ENCODE peak calls at places on chromosomes 2 and 18, in five cellular contexts. Q is HepG2, W is SK-N-SH, I is stomach, A is GM12878. S is an unnamed sample.

GRCh38 chr2:65281626-65282351 is 54.2 kb downstream of the ACTR2 start:
- DNase-seq in Q (no peak), W (no peak), I (no peak), A (no peak), S (peak; percentile 80)

GRCh38 chr18:6057604-6058003 is 162.3 kb upstream of the TMEM200C start:
- DNase-seq in Q (no peak), W (no peak), I (no peak), A (no peak), S (no peak)

GRCh38 chr18:48826806-48827205 is 124.0 kb downstream of the SMAD7 start:
- DNase-seq in Q (no peak), W (no peak), I (peak; percentile 15), A (no peak), S (peak; percentile 39)

GRCh38 chr2:39127973-39128372 is 7.1 kb upstream of the SOS1 start:
- DNase-seq in Q (no peak), W (peak; percentile 71), I (no peak), A (peak; percentile 84), S (no peak)

GRCh38 chr18:37254256-37254880 is 311.2 kb downstream of the CELF4 start:
- DNase-seq in Q (no peak), W (no peak), I (peak; percentile 26), A (no peak), S (no peak)

GRCh38 chr2:42367835-42368234 is 6.8 kb upstream of the COX7A2L start:
- DNase-seq in Q (no peak), W (no peak), I (no peak), A (no peak), S (no peak)

GRCh38 chr2:120205901-120206581 is 17.2 kb downstream of the TMEM185B start:
- DNase-seq in Q (no peak), W (peak; percentile 55), I (no peak), A (no peak), S (no peak)

GRCh38 chr2:19711470-19712372 is 190.1 kb downstream of the TTC32 start:
- DNase-seq in Q (peak; percentile 46), W (no peak), I (no peak), A (no peak), S (no peak)

GRCh38 chr2:179218848-179219594 is 45.6 kb downstream of the SESTD1 start:
- DNase-seq in Q (peak; percentile 73), W (peak; percentile 48), I (peak; percentile 75), A (peak; percentile 20), S (peak; percentile 84)

GRCh38 chr2:72361516-72361915 is 213.9 kb upstream of the CYP26B1 start:
- DNase-seq in Q (no peak), W (no peak), I (no peak), A (no peak), S (no peak)

GRCh38 chr2:8568543-8569302 is 113.1 kb upstream of the ID2 start:
- DNase-seq in Q (no peak), W (no peak), I (peak; percentile 19), A (no peak), S (peak; percentile 39)

DNA sequence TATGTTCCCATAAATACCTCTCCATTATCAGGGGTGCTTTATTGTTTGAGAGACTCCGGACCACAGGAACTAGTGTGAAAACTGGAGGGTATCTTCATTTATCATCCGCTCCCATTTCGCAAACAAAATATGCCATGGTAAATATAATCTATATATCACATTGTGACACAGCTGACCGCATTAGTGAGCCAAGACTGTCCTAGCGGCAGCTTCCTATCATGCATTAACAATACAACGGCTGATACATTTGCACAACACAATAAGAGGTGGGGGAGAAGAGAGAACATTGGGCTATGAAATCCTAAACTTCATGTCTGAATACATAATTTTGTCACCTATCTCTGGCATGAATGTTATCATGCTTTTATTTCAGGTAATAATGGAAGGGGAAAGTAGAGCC is 29.5 kb downstream of the BCL11A start:
- DNase-seq in Q (no peak), W (no peak), I (no peak), A (no peak), S (no peak)
- TF ChIP-seq POLR2AphosphoS5 in Q (no peak), W (no peak), I (no peak), A (no peak), S (no peak)

GRCh38 chr18:44708451-44709083 is 27.9 kb downstream of the SETBP1 start:
- DNase-seq in Q (no peak), W (no peak), I (no peak), A (no peak), S (no peak)

GRCh38 chr18:44702594-44702993 is 21.9 kb downstream of the SETBP1 start:
- DNase-seq in Q (no peak), W (no peak), I (no peak), A (no peak), S (no peak)

GRCh38 chr18:44704137-44704791 is 23.6 kb downstream of the SETBP1 start:
- DNase-seq in Q (no peak), W (no peak), I (no peak), A (no peak), S (no peak)

GRCh38 chr18:44701227-44701626 is 20.5 kb downstream of the SETBP1 start:
- DNase-seq in Q (no peak), W (no peak), I (no peak), A (no peak), S (peak; percentile 73)

GRCh38 chr18:44705075-44705474 is 24.4 kb downstream of the SETBP1 start:
- DNase-seq in Q (no peak), W (no peak), I (no peak), A (no peak), S (no peak)
- TF ChIP-seq EP300 in Q (no peak), W (no peak), I (no peak), A (no peak), S (no peak)

GRCh38 chr2:177326005-177326404 is 61.5 kb upstream of the NFE2L2 start:
- DNase-seq in Q (no peak), W (no peak), I (no peak), A (no peak), S (no peak)

GRCh38 chr2:177325554-177325953 is 61.0 kb upstream of the NFE2L2 start:
- DNase-seq in Q (peak; percentile 40), W (no peak), I (no peak), A (no peak), S (no peak)

GRCh38 chr2:177324797-177325196 is 60.3 kb upstream of the NFE2L2 start:
- DNase-seq in Q (no peak), W (no peak), I (no peak), A (no peak), S (no peak)

GRCh38 chr2:177326591-177326990 is 62.1 kb upstream of the NFE2L2 start:
- DNase-seq in Q (no peak), W (no peak), I (no peak), A (no peak), S (no peak)

GRCh38 chr2:177322801-177323261 is 58.3 kb upstream of the NFE2L2 start:
- DNase-seq in Q (no peak), W (no peak), I (peak; percentile 43), A (no peak), S (no peak)
- TF ChIP-seq POLR2AphosphoS5 in Q (no peak), W (no peak), I (peak; percentile 49), A (no peak), S (no peak)

GRCh38 chr2:30298302-30298701 is 67.0 kb downstream of the LBH start:
- DNase-seq in Q (no peak), W (no peak), I (no peak), A (no peak), S (no peak)

GRCh38 chr2:30294147-30294546 is 62.8 kb downstream of the LBH start:
- DNase-seq in Q (no peak), W (no peak), I (no peak), A (no peak), S (no peak)

GRCh38 chr2:30296496-30296895 is 65.2 kb downstream of the LBH start:
- DNase-seq in Q (no peak), W (no peak), I (no peak), A (no peak), S (no peak)

GRCh38 chr2:30288576-30288975 is 57.2 kb downstream of the LBH start:
- DNase-seq in Q (no peak), W (no peak), I (no peak), A (no peak), S (no peak)

GRCh38 chr2:30293303-30293912 is 62.1 kb downstream of the LBH start:
- DNase-seq in Q (no peak), W (no peak), I (no peak), A (no peak), S (no peak)
- TF ChIP-seq EP300 in Q (no peak), W (peak; percentile 67), I (no peak), A (no peak), S (no peak)

DNA sequence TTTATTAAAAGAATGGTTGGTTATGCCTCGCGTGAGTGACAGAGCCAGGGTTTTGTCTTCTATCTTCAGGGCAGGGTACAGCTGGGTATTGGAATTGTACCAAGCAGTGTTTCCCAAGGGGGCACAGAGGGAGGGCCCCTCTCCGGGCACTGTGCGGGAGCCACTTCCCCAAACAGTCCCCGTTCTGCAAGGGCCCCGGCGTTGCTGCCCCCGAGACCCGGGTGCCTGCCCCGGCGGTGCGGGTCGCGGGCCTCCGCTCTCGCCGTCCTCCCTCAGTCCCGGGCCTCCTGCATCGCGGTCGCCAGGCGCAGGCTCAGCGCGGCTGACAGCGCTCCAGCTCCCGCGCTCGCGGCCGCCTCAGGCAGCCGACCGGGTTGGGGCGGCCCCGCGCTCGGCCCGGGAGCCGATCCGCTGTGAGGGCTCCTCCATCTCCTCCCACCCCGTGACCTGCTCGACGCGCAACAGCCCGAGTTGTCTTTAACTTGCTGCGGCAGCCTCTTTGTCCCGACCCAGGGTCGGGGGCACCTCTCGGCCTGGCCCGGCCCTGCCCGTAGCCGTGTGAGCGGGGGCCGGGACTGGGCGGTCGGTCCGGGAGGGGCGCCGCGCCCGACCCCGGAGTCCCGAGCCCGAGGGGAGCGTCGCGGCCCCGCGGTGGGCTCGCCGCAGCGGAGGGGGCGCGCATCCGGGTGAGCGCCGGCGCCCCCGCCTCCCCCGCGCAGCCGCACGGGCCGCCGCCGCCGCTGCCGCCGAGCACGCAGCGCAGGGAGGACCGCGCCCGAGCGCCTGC is 599 bp upstream of the GALNT1 start:
- DNase-seq in Q (peak; percentile 23), W (peak; percentile 89), I (peak; percentile 55), A (no peak), S (peak; percentile 81)
- TF ChIP-seq POLR2AphosphoS5 in Q (no peak), W (no peak), I (no peak), A (no peak), S (peak; percentile 50)

GRCh38 chr2:18514838-18515461 is 45.5 kb downstream of the RDH14 start:
- DNase-seq in Q (no peak), W (peak; percentile 39), I (no peak), A (no peak), S (no peak)

GRCh38 chr2:18519991-18520604 is 40.4 kb downstream of the RDH14 start:
- DNase-seq in Q (no peak), W (no peak), I (no peak), A (no peak), S (peak; percentile 59)

GRCh38 chr2:18520605-18521031 is 39.8 kb downstream of the RDH14 start:
- DNase-seq in Q (peak; percentile 71), W (peak; percentile 84), I (peak; percentile 84), A (no peak), S (peak; percentile 93)

GRCh38 chr2:18518116-18519111 is 42.0 kb downstream of the RDH14 start:
- DNase-seq in Q (peak; percentile 10), W (no peak), I (no peak), A (no peak), S (no peak)

DNA sequence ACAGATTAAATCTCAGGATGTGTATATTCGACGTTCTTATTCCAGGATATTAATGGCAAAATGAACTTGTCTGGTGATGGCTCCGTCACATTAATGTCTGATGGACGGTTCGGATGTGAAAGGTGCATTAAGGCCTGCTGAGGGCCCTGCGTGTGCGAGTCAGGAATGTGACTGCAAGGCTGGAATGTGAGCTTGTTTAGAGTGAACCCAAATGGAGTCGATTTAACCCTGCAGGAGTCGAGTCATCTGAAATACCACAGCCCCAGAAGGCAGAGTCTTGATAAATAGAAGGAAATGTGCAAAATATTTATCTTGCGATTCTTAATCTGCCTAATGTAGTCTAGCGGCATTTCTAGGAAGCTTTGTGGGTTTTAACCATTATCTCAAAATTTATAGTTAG is 44.3 kb downstream of the RDH14 start:
- DNase-seq in Q (no peak), W (no peak), I (no peak), A (no peak), S (no peak)
- TF ChIP-seq EP300 in Q (no peak), W (peak; percentile 29), I (no peak), A (no peak), S (no peak)

GRCh38 chr2:202104286-202104870 is 31.3 kb downstream of the KIAA2012 start:
- DNase-seq in Q (peak; percentile 36), W (peak; percentile 31), I (peak; percentile 61), A (peak; percentile 13), S (no peak)
- TF ChIP-seq POLR2AphosphoS5 in Q (no peak), W (no peak), I (no peak), A (no peak), S (no peak)